ENCODE peak calls at places on chromosome 12, in six cellular contexts. One of them, this sample, is unnamed.

GRCh38 chr12:52395761-52396434 is 10.2 kb downstream of the KRT82 start:
- DNase-seq in lung: no peak
- DNase-seq in cardiac muscle cell: peak; percentile 75
- DNase-seq in heart right ventricle: no peak
- DNase-seq in lower lobe of right lung: no peak
- DNase-seq in tibial artery: no peak
- DNase-seq in this sample: no peak

GRCh38 chr12:34399631-34400422 is 377.5 kb downstream of the ALG10 start:
- DNase-seq in lung: peak; percentile 16
- DNase-seq in cardiac muscle cell: no peak
- DNase-seq in heart right ventricle: peak; percentile 1
- DNase-seq in lower lobe of right lung: peak; percentile 32
- DNase-seq in tibial artery: peak; percentile 34
- DNase-seq in this sample: no peak

GRCh38 chr12:108609535-108610335 is 11.9 kb upstream of the TMEM119 start:
- DNase-seq in lung: peak; percentile 64
- DNase-seq in cardiac muscle cell: peak; percentile 90
- DNase-seq in heart right ventricle: peak; percentile 84
- DNase-seq in lower lobe of right lung: peak; percentile 58
- DNase-seq in tibial artery: peak; percentile 77
- DNase-seq in this sample: no peak

GRCh38 chr12:168763-169525 is 45.0 kb downstream of the SLC6A12 start:
- DNase-seq in lung: no peak
- DNase-seq in cardiac muscle cell: peak; percentile 47
- DNase-seq in heart right ventricle: no peak
- DNase-seq in lower lobe of right lung: no peak
- DNase-seq in tibial artery: no peak
- DNase-seq in this sample: no peak

GRCh38 chr12:70964867-70965469 is 44.4 kb upstream of the PTPRR start:
- DNase-seq in lung: no peak
- DNase-seq in cardiac muscle cell: no peak
- DNase-seq in heart right ventricle: no peak
- DNase-seq in lower lobe of right lung: no peak
- DNase-seq in tibial artery: no peak
- DNase-seq in this sample: no peak

GRCh38 chr12:124509676-124510300 is 57.6 kb downstream of the NCOR2 start:
- DNase-seq in lung: no peak
- DNase-seq in cardiac muscle cell: peak; percentile 93
- DNase-seq in heart right ventricle: no peak
- DNase-seq in lower lobe of right lung: no peak
- DNase-seq in tibial artery: peak; percentile 85
- DNase-seq in this sample: no peak

GRCh38 chr12:50803230-50803629 is 39.3 kb downstream of the ATF1 start:
- DNase-seq in lung: no peak
- DNase-seq in cardiac muscle cell: no peak
- DNase-seq in heart right ventricle: no peak
- DNase-seq in lower lobe of right lung: no peak
- DNase-seq in tibial artery: no peak
- DNase-seq in this sample: no peak

GRCh38 chr12:113162102-113163029 is 12.8 kb downstream of the CFAP73 start:
- DNase-seq in lung: no peak
- DNase-seq in cardiac muscle cell: peak; percentile 56
- DNase-seq in heart right ventricle: no peak
- DNase-seq in lower lobe of right lung: no peak
- DNase-seq in tibial artery: no peak
- DNase-seq in this sample: no peak

GRCh38 chr12:75863475-75863874 is 168.1 kb downstream of the PHLDA1 start:
- DNase-seq in lung: no peak
- DNase-seq in cardiac muscle cell: no peak
- DNase-seq in heart right ventricle: no peak
- DNase-seq in lower lobe of right lung: no peak
- DNase-seq in tibial artery: no peak
- DNase-seq in this sample: no peak

GRCh38 chr12:4189721-4190120 is 83.8 kb upstream of the CCND2 start:
- DNase-seq in lung: no peak
- DNase-seq in cardiac muscle cell: no peak
- DNase-seq in heart right ventricle: no peak
- DNase-seq in lower lobe of right lung: no peak
- DNase-seq in tibial artery: no peak
- DNase-seq in this sample: no peak

GRCh38 chr12:52561880-52562449 is 9.0 kb upstream of the KRT71 start:
- DNase-seq in lung: peak; percentile 47
- DNase-seq in cardiac muscle cell: no peak
- DNase-seq in heart right ventricle: no peak
- DNase-seq in lower lobe of right lung: no peak
- DNase-seq in tibial artery: no peak
- DNase-seq in this sample: no peak

GRCh38 chr12:124465473-124465872 is 101.9 kb downstream of the NCOR2 start:
- DNase-seq in lung: no peak
- DNase-seq in cardiac muscle cell: no peak
- DNase-seq in heart right ventricle: no peak
- DNase-seq in lower lobe of right lung: no peak
- DNase-seq in tibial artery: no peak
- DNase-seq in this sample: no peak

GRCh38 chr12:66329941-66330340 is 27.6 kb downstream of the HELB start:
- DNase-seq in lung: no peak
- DNase-seq in cardiac muscle cell: peak; percentile 85
- DNase-seq in heart right ventricle: no peak
- DNase-seq in lower lobe of right lung: no peak
- DNase-seq in tibial artery: no peak
- DNase-seq in this sample: no peak

GRCh38 chr12:47864646-47865235 is 40.1 kb downstream of the VDR start:
- DNase-seq in lung: no peak
- DNase-seq in cardiac muscle cell: no peak
- DNase-seq in heart right ventricle: no peak
- DNase-seq in lower lobe of right lung: no peak
- DNase-seq in tibial artery: peak; percentile 62
- DNase-seq in this sample: no peak

GRCh38 chr12:91732086-91732485 is 413.6 kb downstream of the BTG1 start:
- DNase-seq in lung: no peak
- DNase-seq in cardiac muscle cell: no peak
- DNase-seq in heart right ventricle: no peak
- DNase-seq in lower lobe of right lung: no peak
- DNase-seq in tibial artery: no peak
- DNase-seq in this sample: no peak

GRCh38 chr12:110048242-110049027 is at the start of gene C12orf76:
- DNase-seq in lung: peak; percentile 95
- DNase-seq in cardiac muscle cell: peak; percentile 98
- DNase-seq in heart right ventricle: peak; percentile 95
- DNase-seq in lower lobe of right lung: peak; percentile 98
- DNase-seq in tibial artery: peak; percentile 96
- DNase-seq in this sample: peak; percentile 85

GRCh38 chr12:93514853-93515252 is 47.5 kb downstream of the MRPL42 start:
- DNase-seq in lung: no peak
- DNase-seq in cardiac muscle cell: peak; percentile 52
- DNase-seq in heart right ventricle: no peak
- DNase-seq in lower lobe of right lung: no peak
- DNase-seq in tibial artery: no peak
- DNase-seq in this sample: no peak

DNA sequence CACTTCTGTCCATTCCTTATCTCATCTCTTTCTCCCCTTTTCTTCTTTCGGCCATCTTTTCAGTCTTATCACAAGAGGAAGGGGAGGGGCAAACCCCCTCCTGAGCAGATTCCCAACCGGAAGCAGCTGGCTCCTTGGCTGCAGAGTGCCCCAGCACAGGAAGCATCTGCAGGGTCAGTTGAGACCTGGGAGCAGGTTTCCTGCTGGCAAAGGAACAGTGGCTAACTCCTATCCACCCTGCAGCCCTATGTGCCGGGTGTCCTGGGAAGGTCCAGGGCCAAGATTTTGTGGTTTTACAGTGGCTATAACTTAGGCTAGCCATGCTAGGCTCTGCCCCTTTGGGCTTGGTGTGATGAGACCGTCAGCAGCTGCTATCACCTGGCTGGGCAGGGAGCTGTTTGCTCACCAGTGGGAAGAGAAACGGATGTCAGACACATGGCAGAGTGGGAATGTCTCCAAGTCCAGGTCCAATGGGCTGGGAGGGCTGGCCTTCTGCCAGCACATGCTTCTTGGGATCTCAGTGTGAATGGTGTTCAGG is 40.4 kb downstream of the SH2B3 start:
- DNase-seq in lung: no peak
- DNase-seq in cardiac muscle cell: peak; percentile 72
- DNase-seq in heart right ventricle: no peak
- DNase-seq in lower lobe of right lung: no peak
- DNase-seq in tibial artery: peak; percentile 68
- DNase-seq in this sample: no peak
- H3K36me3 ChIP-seq in lung: peaks cover 40% of the 10 kb centered on the region
- H3K36me3 ChIP-seq in cardiac muscle cell: peaks cover 20% of the 10 kb centered on the region
- H3K36me3 ChIP-seq in heart right ventricle: peaks cover 15% of the 10 kb centered on the region
- H3K36me3 ChIP-seq in lower lobe of right lung: peaks cover 79% of the 10 kb centered on the region
- H3K36me3 ChIP-seq in tibial artery: peaks cover 88% of the 10 kb centered on the region
- H3K36me3 ChIP-seq in this sample: peaks cover 69% of the 10 kb centered on the region

DNA sequence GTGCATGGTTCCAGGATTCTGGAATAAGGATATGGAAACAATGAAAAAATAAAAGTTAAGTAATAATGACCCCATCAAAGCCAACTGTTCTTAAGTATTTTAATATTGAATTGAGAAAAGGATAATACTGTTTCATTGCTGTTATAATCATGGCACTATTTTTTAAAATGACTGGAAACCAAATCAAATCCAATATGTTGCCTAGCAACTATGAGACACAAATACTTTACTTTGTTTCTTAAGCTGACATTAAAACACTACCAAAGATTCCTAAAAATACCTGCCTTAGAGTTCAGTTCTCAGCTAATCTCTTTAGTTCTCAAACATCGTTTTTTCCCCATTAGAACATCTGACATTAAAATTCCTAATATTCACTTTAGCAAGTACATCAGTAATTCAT is 66.4 kb upstream of the OTOGL start:
- DNase-seq in lung: no peak
- DNase-seq in cardiac muscle cell: no peak
- DNase-seq in heart right ventricle: no peak
- DNase-seq in lower lobe of right lung: no peak
- DNase-seq in tibial artery: no peak
- DNase-seq in this sample: no peak
- H3K27ac ChIP-seq in lung: no peak overlapping the region
- H3K27ac ChIP-seq in cardiac muscle cell: no peak overlapping the region
- H3K27ac ChIP-seq in heart right ventricle: no peak overlapping the region
- H3K27ac ChIP-seq in lower lobe of right lung: no peak overlapping the region
- H3K27ac ChIP-seq in tibial artery: peak overlapping the region; percentile 73
- H3K27ac ChIP-seq in this sample: no peak overlapping the region

GRCh38 chr12:117165342-117165741 is 24.9 kb downstream of the FBXO21 start:
- DNase-seq in lung: no peak
- DNase-seq in cardiac muscle cell: no peak
- DNase-seq in heart right ventricle: no peak
- DNase-seq in lower lobe of right lung: no peak
- DNase-seq in tibial artery: no peak
- DNase-seq in this sample: no peak
- H3K36me3 ChIP-seq in lung: peaks cover 50% of the 10 kb centered on the region
- H3K36me3 ChIP-seq in cardiac muscle cell: peaks cover 62% of the 10 kb centered on the region
- H3K36me3 ChIP-seq in heart right ventricle: peaks cover 72% of the 10 kb centered on the region
- H3K36me3 ChIP-seq in lower lobe of right lung: peaks cover 98% of the 10 kb centered on the region
- H3K36me3 ChIP-seq in tibial artery: peaks cover 99% of the 10 kb centered on the region
- H3K36me3 ChIP-seq in this sample: peaks cover 20% of the 10 kb centered on the region

GRCh38 chr12:123131879-123132402 is 18.9 kb downstream of the PITPNM2 start:
- DNase-seq in lung: peak; percentile 61
- DNase-seq in cardiac muscle cell: no peak
- DNase-seq in heart right ventricle: no peak
- DNase-seq in lower lobe of right lung: peak; percentile 69
- DNase-seq in tibial artery: no peak
- DNase-seq in this sample: peak; percentile 71
- H3K27ac ChIP-seq in lung: peak overlapping the region; percentile 87
- H3K27ac ChIP-seq in cardiac muscle cell: no peak overlapping the region
- H3K27ac ChIP-seq in heart right ventricle: peak overlapping the region; percentile 72
- H3K27ac ChIP-seq in lower lobe of right lung: peak overlapping the region; percentile 7
- H3K27ac ChIP-seq in tibial artery: no peak overlapping the region
- H3K27ac ChIP-seq in this sample: peak overlapping the region; percentile 84

DNA sequence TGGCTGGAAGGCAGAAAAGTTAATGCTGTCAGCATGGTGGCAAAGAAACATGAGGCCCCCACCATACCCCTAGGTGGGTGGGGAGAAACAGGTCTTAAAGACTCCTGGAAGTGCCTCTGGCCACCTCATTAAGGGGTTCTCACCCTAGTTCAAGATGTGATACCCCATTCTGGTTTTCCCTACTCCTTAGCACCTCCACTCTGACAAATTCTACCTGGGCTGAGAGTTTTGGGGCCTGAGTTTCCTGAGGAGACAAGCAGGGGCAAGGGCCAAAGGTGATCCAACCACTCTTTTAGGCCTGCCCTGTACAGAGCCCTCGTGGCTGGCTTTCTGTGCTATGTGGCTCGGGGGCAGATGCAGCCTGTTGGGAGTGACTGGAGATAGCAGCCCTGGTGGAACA is 7.9 kb upstream of the AVIL start:
- DNase-seq in lung: no peak
- DNase-seq in cardiac muscle cell: no peak
- DNase-seq in heart right ventricle: no peak
- DNase-seq in lower lobe of right lung: no peak
- DNase-seq in tibial artery: no peak
- DNase-seq in this sample: no peak
- H3K36me3 ChIP-seq in lung: peaks cover 68% of the 10 kb centered on the region
- H3K36me3 ChIP-seq in cardiac muscle cell: peaks cover 67% of the 10 kb centered on the region
- H3K36me3 ChIP-seq in heart right ventricle: peaks cover 76% of the 10 kb centered on the region
- H3K36me3 ChIP-seq in lower lobe of right lung: peaks cover 89% of the 10 kb centered on the region
- H3K36me3 ChIP-seq in tibial artery: peaks cover 80% of the 10 kb centered on the region
- H3K36me3 ChIP-seq in this sample: peaks cover 84% of the 10 kb centered on the region

This sample was measured in naive thymus-derived CD4-positive, alpha-beta T cell.